ENCODE peak calls at places on chromosome 2, in six cellular contexts. One of them, this sample, is unnamed.

GRCh38 chr2:162245051-162245450 is 1.8 kb upstream of the FAP start:
- DNase-seq in activated CD4-positive, alpha-beta T cell treated with anti-CD3 and anti-CD28 coated beads for 48 hours: no peak
- DNase-seq in stomach: no peak
- DNase-seq in HT-29: no peak
- DNase-seq in ELF-1: no peak
- DNase-seq in Daoy: no peak
- DNase-seq in this sample: no peak

GRCh38 chr2:39730685-39731302 is 48.3 kb downstream of the THUMPD2 start:
- DNase-seq in stomach: no peak
- DNase-seq in Daoy: peak; percentile 19
- DNase-seq in activated CD4-positive, alpha-beta T cell treated with anti-CD3 and anti-CD28 coated beads for 48 hours: no peak
- DNase-seq in ELF-1: no peak
- DNase-seq in HT-29: peak; percentile 47
- DNase-seq in this sample: no peak

GRCh38 chr2:134988994-134989605 is 58.1 kb downstream of the MAP3K19 start:
- DNase-seq in Daoy: no peak
- DNase-seq in stomach: no peak
- DNase-seq in HT-29: peak; percentile 52
- DNase-seq in ELF-1: no peak
- DNase-seq in activated CD4-positive, alpha-beta T cell treated with anti-CD3 and anti-CD28 coated beads for 48 hours: no peak
- DNase-seq in this sample: no peak

GRCh38 chr2:20622731-20623130 is 28.2 kb downstream of the HS1BP3 start:
- DNase-seq in stomach: no peak
- DNase-seq in Daoy: no peak
- DNase-seq in ELF-1: no peak
- DNase-seq in HT-29: no peak
- DNase-seq in activated CD4-positive, alpha-beta T cell treated with anti-CD3 and anti-CD28 coated beads for 48 hours: no peak
- DNase-seq in this sample: peak; percentile 78

GRCh38 chr2:42064417-42064942 is 16.7 kb downstream of the PKDCC start:
- DNase-seq in HT-29: no peak
- DNase-seq in ELF-1: no peak
- DNase-seq in Daoy: no peak
- DNase-seq in activated CD4-positive, alpha-beta T cell treated with anti-CD3 and anti-CD28 coated beads for 48 hours: no peak
- DNase-seq in stomach: no peak
- DNase-seq in this sample: no peak

GRCh38 chr2:232338759-232339106 is 39.8 kb upstream of the ALPP start:
- DNase-seq in Daoy: no peak
- DNase-seq in activated CD4-positive, alpha-beta T cell treated with anti-CD3 and anti-CD28 coated beads for 48 hours: peak; percentile 2
- DNase-seq in ELF-1: no peak
- DNase-seq in HT-29: no peak
- DNase-seq in stomach: no peak
- DNase-seq in this sample: peak; percentile 5

GRCh38 chr2:168851674-168852320 is 38.4 kb downstream of the SPC25 start:
- DNase-seq in stomach: peak; percentile 28
- DNase-seq in ELF-1: no peak
- DNase-seq in HT-29: peak; percentile 28
- DNase-seq in Daoy: peak; percentile 80
- DNase-seq in activated CD4-positive, alpha-beta T cell treated with anti-CD3 and anti-CD28 coated beads for 48 hours: no peak
- DNase-seq in this sample: peak; percentile 58

GRCh38 chr2:41496908-41497307 is 550.9 kb upstream of the PKDCC start:
- DNase-seq in ELF-1: no peak
- DNase-seq in stomach: no peak
- DNase-seq in Daoy: no peak
- DNase-seq in HT-29: peak; percentile 38
- DNase-seq in activated CD4-positive, alpha-beta T cell treated with anti-CD3 and anti-CD28 coated beads for 48 hours: no peak
- DNase-seq in this sample: no peak

GRCh38 chr2:189337648-189338047 is 103.6 kb upstream of the WDR75 start:
- DNase-seq in Daoy: no peak
- DNase-seq in HT-29: no peak
- DNase-seq in ELF-1: no peak
- DNase-seq in stomach: no peak
- DNase-seq in activated CD4-positive, alpha-beta T cell treated with anti-CD3 and anti-CD28 coated beads for 48 hours: no peak
- DNase-seq in this sample: no peak

GRCh38 chr2:23419171-23420090 is 34.5 kb downstream of the KLHL29 start:
- DNase-seq in activated CD4-positive, alpha-beta T cell treated with anti-CD3 and anti-CD28 coated beads for 48 hours: no peak
- DNase-seq in HT-29: no peak
- DNase-seq in Daoy: no peak
- DNase-seq in stomach: peak; percentile 24
- DNase-seq in ELF-1: no peak
- DNase-seq in this sample: no peak

GRCh38 chr2:33208400-33208799 is 261.6 kb downstream of the LTBP1 start:
- DNase-seq in stomach: no peak
- DNase-seq in Daoy: no peak
- DNase-seq in ELF-1: no peak
- DNase-seq in HT-29: peak; percentile 32
- DNase-seq in activated CD4-positive, alpha-beta T cell treated with anti-CD3 and anti-CD28 coated beads for 48 hours: peak; percentile 4
- DNase-seq in this sample: no peak

GRCh38 chr2:86249176-86249842 is 50.1 kb downstream of the MRPL35 start:
- DNase-seq in stomach: no peak
- DNase-seq in Daoy: peak; percentile 85
- DNase-seq in activated CD4-positive, alpha-beta T cell treated with anti-CD3 and anti-CD28 coated beads for 48 hours: no peak
- DNase-seq in ELF-1: no peak
- DNase-seq in HT-29: peak; percentile 15
- DNase-seq in this sample: no peak

GRCh38 chr2:225668606-225669266 is 269.2 kb downstream of the NYAP2 start:
- DNase-seq in stomach: no peak
- DNase-seq in HT-29: peak; percentile 84
- DNase-seq in ELF-1: no peak
- DNase-seq in Daoy: peak; percentile 56
- DNase-seq in activated CD4-positive, alpha-beta T cell treated with anti-CD3 and anti-CD28 coated beads for 48 hours: no peak
- DNase-seq in this sample: no peak

GRCh38 chr2:20221939-20222768 is 2.8 kb downstream of the SDC1 start:
- DNase-seq in ELF-1: no peak
- DNase-seq in activated CD4-positive, alpha-beta T cell treated with anti-CD3 and anti-CD28 coated beads for 48 hours: no peak
- DNase-seq in HT-29: no peak
- DNase-seq in Daoy: no peak
- DNase-seq in stomach: no peak
- DNase-seq in this sample: no peak

GRCh38 chr2:215878476-215879063 is 134.8 kb downstream of the MREG start:
- DNase-seq in HT-29: no peak
- DNase-seq in activated CD4-positive, alpha-beta T cell treated with anti-CD3 and anti-CD28 coated beads for 48 hours: no peak
- DNase-seq in ELF-1: no peak
- DNase-seq in Daoy: no peak
- DNase-seq in stomach: no peak
- DNase-seq in this sample: no peak